ENCODE peak calls at places on chromosomes 16 and 17, in six cellular contexts. Q is upper lobe of right lung, W is B cell, D is AG10803, I is IMR-90, A is NCI-H1436 treated with DMSO at 0.1 percent for 48 hours. Z is an unnamed sample.

GRCh38 chr16:88925540-88925887 is 51.5 kb downstream of the CBFA2T3 start:
- DNase-seq in Q (no peak), W (no peak), D (no peak), I (no peak), A (no peak), Z (no peak)

GRCh38 chr17:43694081-43694870 is 32.6 kb upstream of the MEOX1 start:
- DNase-seq in Q (peak), W (peak), D (peak), I (peak), A (peak), Z (peak)

GRCh38 chr17:16915752-16916556 is 56.0 kb downstream of the TNFRSF13B start:
- DNase-seq in Q (peak), W (peak), D (peak), I (peak), A (no peak), Z (peak)

GRCh38 chr16:61813339-61813738 is 222.9 kb downstream of the CDH8 start:
- DNase-seq in Q (no peak), W (no peak), D (no peak), I (no peak), A (no peak), Z (no peak)

GRCh38 chr17:60421273-60422161 is 772 bp upstream of the CHCT1 start:
- DNase-seq in Q (peak), W (peak), D (peak), I (peak), A (no peak), Z (peak)

GRCh38 chr16:66970775-66971725 is 10.0 kb downstream of the CES3 start:
- DNase-seq in Q (no peak), W (no peak), D (no peak), I (peak), A (no peak), Z (no peak)

GRCh38 chr16:55495616-55496289 is 13.1 kb upstream of the LPCAT2 start:
- DNase-seq in Q (no peak), W (no peak), D (peak), I (peak), A (no peak), Z (no peak)

GRCh38 chr16:56841659-56842058 is 23.3 kb upstream of the SLC12A3 start:
- DNase-seq in Q (no peak), W (no peak), D (no peak), I (no peak), A (no peak), Z (no peak)

GRCh38 chr17:45333702-45334092 is 16.9 kb upstream of the MAP3K14 start:
- DNase-seq in Q (peak), W (no peak), D (no peak), I (no peak), A (no peak), Z (no peak)

GRCh38 chr17:27762527-27763305 is 37.6 kb downstream of the NOS2 start:
- DNase-seq in Q (no peak), W (no peak), D (peak), I (peak), A (no peak), Z (no peak)

GRCh38 chr16:28205974-28206373 is 5.8 kb downstream of the XPO6 start:
- DNase-seq in Q (no peak), W (no peak), D (no peak), I (no peak), A (no peak), Z (no peak)

GRCh38 chr16:63289834-63290460 is 1253.7 kb upstream of the CDH8 start:
- DNase-seq in Q (peak), W (no peak), D (peak), I (no peak), A (no peak), Z (peak)

GRCh38 chr17:45923511-45924268 is 29.3 kb downstream of the MAPT start:
- DNase-seq in Q (no peak), W (no peak), D (peak), I (peak), A (no peak), Z (no peak)

GRCh38 chr17:30716461-30717289 is 107.8 kb downstream of the CRLF3 start:
- DNase-seq in Q (peak), W (no peak), D (peak), I (peak), A (no peak), Z (peak)

GRCh38 chr17:142876-143784 is 5.8 kb downstream of the SCGB1C2 start:
- DNase-seq in Q (peak), W (no peak), D (no peak), I (no peak), A (no peak), Z (no peak)

GRCh38 chr16:88062341-88062861 is 111.2 kb downstream of the BANP start:
- DNase-seq in Q (no peak), W (no peak), D (peak), I (peak), A (no peak), Z (no peak)

GRCh38 chr17:65301184-65301583 is 164.0 kb downstream of the RGS9 start:
- DNase-seq in Q (no peak), W (no peak), D (no peak), I (no peak), A (no peak), Z (no peak)

GRCh38 chr17:39665642-39666221 is 583 bp downstream of the TCAP start:
- DNase-seq in Q (no peak), W (no peak), D (no peak), I (no peak), A (no peak), Z (no peak)

GRCh38 chr17:1398900-1399299 is 1.1 kb downstream of the YWHAE start:
- DNase-seq in Q (no peak), W (no peak), D (peak), I (peak), A (no peak), Z (no peak)

GRCh38 chr16:16018705-16019104 is 69.3 kb downstream of the ABCC1 start:
- DNase-seq in Q (no peak), W (no peak), D (no peak), I (no peak), A (no peak), Z (no peak)

GRCh38 chr16:89036776-89037175 is 56.9 kb upstream of the ACSF3 start:
- DNase-seq in Q (no peak), W (no peak), D (no peak), I (no peak), A (no peak), Z (no peak)

GRCh38 chr17:38912221-38912813 is 13.1 kb upstream of the LASP1NB start:
- DNase-seq in Q (peak), W (no peak), D (peak), I (no peak), A (no peak), Z (peak)

GRCh38 chr16:80006175-80006895 is 405.8 kb upstream of the MAF start:
- DNase-seq in Q (no peak), W (no peak), D (peak), I (peak), A (no peak), Z (no peak)

GRCh38 chr17:2521257-2521656 is 9.6 kb upstream of the METTL16 start:
- DNase-seq in Q (peak), W (no peak), D (no peak), I (no peak), A (no peak), Z (no peak)

GRCh38 chr17:29524692-29525091 is 42.1 kb downstream of the ABHD15 start:
- DNase-seq in Q (no peak), W (no peak), D (peak), I (no peak), A (no peak), Z (no peak)

GRCh38 chr16:11560701-11561439 is 25.8 kb downstream of the LITAF start:
- DNase-seq in Q (peak), W (peak), D (no peak), I (no peak), A (no peak), Z (no peak)

GRCh38 chr16:28875134-28876015 is 2.9 kb upstream of the ATP2A1 start:
- DNase-seq in Q (no peak), W (no peak), D (no peak), I (no peak), A (no peak), Z (no peak)

GRCh38 chr16:86630471-86630870 is 52.1 kb downstream of the FOXL1 start:
- DNase-seq in Q (peak), W (no peak), D (no peak), I (peak), A (no peak), Z (no peak)

GRCh38 chr16:6165330-6165984 is 1067.9 kb upstream of the EEF2KMT start:
- DNase-seq in Q (no peak), W (no peak), D (no peak), I (no peak), A (no peak), Z (no peak)

GRCh38 chr17:33297643-33298042 is 4.5 kb upstream of the ASIC2 start:
- DNase-seq in Q (no peak), W (no peak), D (no peak), I (no peak), A (no peak), Z (no peak)

GRCh38 chr16:69941251-69942098 is 9.7 kb upstream of the CLEC18A start:
- DNase-seq in Q (peak), W (no peak), D (peak), I (no peak), A (no peak), Z (no peak)